ENCODE peak calls at places on chromosomes 11 and 22, in eight cellular contexts. H, I, B, C, M, S, F and X are unnamed samples.

GRCh38 chr22:47369431-47370015 is 607.1 kb downstream of the TBC1D22A start:
- DNase-seq in H (no peak), I (no peak), B (no peak), C (no peak), M (no peak), S (no peak), F (no peak), X (no peak)

GRCh38 chr22:38072322-38073149 is 11.4 kb downstream of the SLC16A8 start:
- DNase-seq in H (no peak), I (no peak), B (no peak), C (no peak), M (no peak), S (no peak), F (no peak), X (no peak)

GRCh38 chr11:20021212-20021611 is 139.1 kb downstream of the DBX1 start:
- DNase-seq in H (no peak), I (no peak), B (no peak), C (no peak), M (no peak), S (no peak), F (no peak), X (no peak)

GRCh38 chr11:7088921-7089320 is at the start of gene RBMXL2:
- DNase-seq in H (no peak), I (no peak), B (no peak), C (no peak), M (no peak), S (no peak), F (no peak), X (peak; percentile 21)

GRCh38 chr11:11446967-11447366 is 93.9 kb upstream of the CSNK2A3 start:
- DNase-seq in H (no peak), I (no peak), B (no peak), C (no peak), M (no peak), S (no peak), F (no peak), X (no peak)

GRCh38 chr22:50017701-50018224 is 5.2 kb upstream of the IL17REL start:
- DNase-seq in H (no peak), I (no peak), B (no peak), C (no peak), M (no peak), S (no peak), F (no peak), X (no peak)

GRCh38 chr11:130523609-130524008 is 75.2 kb downstream of the ADAMTS15 start:
- DNase-seq in H (no peak), I (no peak), B (no peak), C (no peak), M (no peak), S (no peak), F (no peak), X (peak; percentile 58)

GRCh38 chr22:31080164-31080847 is 812 bp upstream of the SMTN start:
- DNase-seq in H (no peak), I (no peak), B (no peak), C (no peak), M (no peak), S (no peak), F (no peak), X (no peak)

GRCh38 chr22:36036167-36036624 is 7.6 kb upstream of the RBFOX2 start:
- DNase-seq in H (no peak), I (no peak), B (no peak), C (no peak), M (no peak), S (no peak), F (no peak), X (no peak)

GRCh38 chr11:72079776-72080325 is 491 bp downstream of the NUMA1 start:
- DNase-seq in H (peak; percentile 48), I (peak; percentile 27), B (no peak), C (peak; percentile 18), M (no peak), S (peak; percentile 29), F (no peak), X (no peak)

GRCh38 chr11:130314184-130314748 is 451 bp downstream of the ZBTB44 start:
- DNase-seq in H (peak; percentile 68), I (peak; percentile 60), B (peak; percentile 55), C (peak; percentile 62), M (peak; percentile 33), S (peak; percentile 65), F (peak; percentile 63), X (peak; percentile 83)

GRCh38 chr11:17102447-17102846 is 25.0 kb upstream of the RPS13 start:
- DNase-seq in H (no peak), I (no peak), B (no peak), C (no peak), M (no peak), S (no peak), F (no peak), X (no peak)

GRCh38 chr11:126834149-126834548 is 166.4 kb downstream of the KIRREL3 start:
- DNase-seq in H (no peak), I (no peak), B (no peak), C (peak; percentile 50), M (no peak), S (no peak), F (no peak), X (no peak)

GRCh38 chr11:45082744-45083543 is 63.5 kb upstream of the PRDM11 start:
- DNase-seq in H (no peak), I (no peak), B (no peak), C (no peak), M (no peak), S (no peak), F (no peak), X (no peak)